ENCODE peak calls at places on chromosome 20, in six cellular contexts. K is naive thymus-derived CD8-positive, alpha-beta T cell; D is type B pancreatic cell; Q is astrocyte of the cerebellum; B is psoas muscle; H is effector memory CD4-positive, alpha-beta T cell. O is an unnamed sample.

GRCh38 chr20:63072231-63072791 is 65.5 kb upstream of the BHLHE23 start:
- DNase-seq in K (no peak), Q (no peak), B (peak; percentile 20), D (no peak), H (no peak), O (no peak)

GRCh38 chr20:25397827-25398226 is 7.2 kb upstream of the ABHD12 start:
- DNase-seq in K (no peak), Q (no peak), H (no peak), D (no peak), B (no peak), O (peak; percentile 46)

GRCh38 chr20:17624070-17624469 is 54.2 kb downstream of the DSTN start:
- DNase-seq in B (no peak), H (no peak), Q (no peak), D (no peak), K (no peak), O (no peak)

GRCh38 chr20:19978511-19979210 is 38.5 kb upstream of the NAA20 start:
- DNase-seq in K (no peak), H (no peak), D (no peak), B (peak; percentile 45), Q (no peak), O (no peak)

GRCh38 chr20:60977896-60978295 is 274.2 kb upstream of the CDH4 start:
- DNase-seq in Q (no peak), K (no peak), B (no peak), D (no peak), H (no peak), O (peak; percentile 13)

GRCh38 chr20:910132-910839 is 5.8 kb downstream of the ANGPT4 start:
- DNase-seq in D (no peak), H (no peak), Q (no peak), B (no peak), K (no peak), O (no peak)

GRCh38 chr20:20837574-20838021 is 125.2 kb upstream of the RALGAPA2 start:
- DNase-seq in D (no peak), K (no peak), Q (peak; percentile 20), H (no peak), B (peak; percentile 73), O (peak; percentile 73)

GRCh38 chr20:61220131-61220530 is 31.9 kb upstream of the CDH4 start:
- DNase-seq in K (no peak), B (no peak), H (no peak), Q (no peak), D (no peak), O (peak; percentile 9)

O was measured in mucosa of descending colon.